ENCODE peak calls at places on chromosomes 5 and 9, in eight cellular contexts. One of them, this sample, is unnamed.
A peak's percentile ranks its signal among the peaks of the same experiment; 100 is the strongest.

GRCh38 chr5:39518516-39518915 is 93.7 kb upstream of the DAB2 start:
- DNase-seq in heart left ventricle: no peak
- DNase-seq in AG10803: peak; percentile 99
- DNase-seq in GM23338: peak; percentile 25
- DNase-seq in HCT116: no peak
- DNase-seq in left ventricle myocardium inferior: no peak
- DNase-seq in Panc1: no peak
- DNase-seq in MM.1S: no peak
- DNase-seq in this sample: peak; percentile 85

GRCh38 chr5:98723061-98723460 is 50.4 kb upstream of the RGMB start:
- DNase-seq in heart left ventricle: no peak
- DNase-seq in left ventricle myocardium inferior: no peak
- DNase-seq in GM23338: no peak
- DNase-seq in MM.1S: no peak
- DNase-seq in Panc1: no peak
- DNase-seq in HCT116: no peak
- DNase-seq in AG10803: no peak
- DNase-seq in this sample: no peak

GRCh38 chr9:21608200-21608599 is 126.1 kb upstream of the IFNE start:
- DNase-seq in left ventricle myocardium inferior: no peak
- DNase-seq in AG10803: no peak
- DNase-seq in Panc1: no peak
- DNase-seq in MM.1S: no peak
- DNase-seq in HCT116: no peak
- DNase-seq in heart left ventricle: no peak
- DNase-seq in GM23338: no peak
- DNase-seq in this sample: no peak

GRCh38 chr9:21709464-21710058 is 92.9 kb upstream of the MTAP start:
- DNase-seq in MM.1S: peak; percentile 38
- DNase-seq in Panc1: no peak
- DNase-seq in left ventricle myocardium inferior: no peak
- DNase-seq in AG10803: peak; percentile 55
- DNase-seq in GM23338: peak; percentile 89
- DNase-seq in heart left ventricle: no peak
- DNase-seq in HCT116: peak; percentile 80
- DNase-seq in this sample: peak; percentile 66

GRCh38 chr5:121182788-121183490 is 668.7 kb upstream of the FTMT start:
- DNase-seq in MM.1S: no peak
- DNase-seq in AG10803: no peak
- DNase-seq in heart left ventricle: no peak
- DNase-seq in Panc1: no peak
- DNase-seq in GM23338: no peak
- DNase-seq in left ventricle myocardium inferior: no peak
- DNase-seq in HCT116: no peak
- DNase-seq in this sample: no peak

GRCh38 chr5:14172149-14172795 is 29.1 kb downstream of the TRIO start:
- DNase-seq in HCT116: no peak
- DNase-seq in left ventricle myocardium inferior: no peak
- DNase-seq in MM.1S: no peak
- DNase-seq in heart left ventricle: no peak
- DNase-seq in AG10803: no peak
- DNase-seq in GM23338: no peak
- DNase-seq in Panc1: no peak
- DNase-seq in this sample: no peak

GRCh38 chr9:98989036-98990000 is 45.6 kb downstream of the COL15A1 start:
- DNase-seq in AG10803: peak; percentile 100
- DNase-seq in MM.1S: no peak
- DNase-seq in Panc1: no peak
- DNase-seq in heart left ventricle: no peak
- DNase-seq in left ventricle myocardium inferior: peak; percentile 79
- DNase-seq in HCT116: peak; percentile 40
- DNase-seq in GM23338: no peak
- DNase-seq in this sample: peak; percentile 100

GRCh38 chr5:143212261-143212660 is 191.2 kb downstream of the NR3C1 start:
- DNase-seq in GM23338: no peak
- DNase-seq in Panc1: no peak
- DNase-seq in HCT116: no peak
- DNase-seq in heart left ventricle: no peak
- DNase-seq in AG10803: no peak
- DNase-seq in MM.1S: no peak
- DNase-seq in left ventricle myocardium inferior: no peak
- DNase-seq in this sample: no peak

GRCh38 chr5:173454764-173455598 is 126.8 kb upstream of the STC2 start:
- DNase-seq in Panc1: peak; percentile 91
- DNase-seq in AG10803: peak; percentile 98
- DNase-seq in heart left ventricle: no peak
- DNase-seq in left ventricle myocardium inferior: peak; percentile 52
- DNase-seq in MM.1S: no peak
- DNase-seq in HCT116: peak; percentile 95
- DNase-seq in GM23338: no peak
- DNase-seq in this sample: peak; percentile 100

GRCh38 chr9:105066265-105066865 is 138.4 kb upstream of the ABCA1 start:
- DNase-seq in Panc1: no peak
- DNase-seq in left ventricle myocardium inferior: no peak
- DNase-seq in heart left ventricle: no peak
- DNase-seq in HCT116: no peak
- DNase-seq in GM23338: no peak
- DNase-seq in AG10803: peak; percentile 58
- DNase-seq in MM.1S: no peak
- DNase-seq in this sample: peak; percentile 33

GRCh38 chr5:128405159-128405558 is 132.9 kb downstream of the FBN2 start:
- DNase-seq in heart left ventricle: no peak
- DNase-seq in MM.1S: no peak
- DNase-seq in Panc1: no peak
- DNase-seq in left ventricle myocardium inferior: no peak
- DNase-seq in GM23338: no peak
- DNase-seq in HCT116: no peak
- DNase-seq in AG10803: no peak
- DNase-seq in this sample: no peak

GRCh38 chr9:114434878-114435311 is 47.1 kb upstream of the AKNA start:
- DNase-seq in AG10803: peak; percentile 31
- DNase-seq in heart left ventricle: no peak
- DNase-seq in HCT116: peak; percentile 35
- DNase-seq in Panc1: peak; percentile 18
- DNase-seq in left ventricle myocardium inferior: no peak
- DNase-seq in GM23338: peak; percentile 87
- DNase-seq in MM.1S: peak; percentile 17
- DNase-seq in this sample: peak; percentile 56

DNA sequence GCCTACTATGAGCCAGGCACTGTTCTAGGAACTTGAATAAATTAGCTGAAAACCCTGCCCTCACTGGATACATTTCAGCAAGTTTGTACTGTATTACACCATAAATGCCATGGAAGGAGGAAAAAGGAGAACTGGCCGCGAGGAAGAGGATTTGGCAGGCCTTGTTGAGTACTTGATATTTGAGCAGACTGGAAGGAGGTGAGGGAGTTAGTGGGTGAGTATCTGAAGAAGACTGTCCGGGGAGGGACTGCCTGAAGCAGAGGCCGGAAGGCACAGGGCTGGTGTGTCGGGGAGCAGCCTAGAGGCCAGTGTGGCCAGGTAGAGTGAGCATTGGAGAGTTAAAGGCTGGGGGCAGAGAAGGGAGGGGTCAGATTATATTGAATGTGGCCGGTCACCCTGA is 4.5 kb downstream of the SNX30 start:
- DNase-seq in AG10803: peak; percentile 48
- DNase-seq in Panc1: no peak
- DNase-seq in left ventricle myocardium inferior: no peak
- DNase-seq in GM23338: no peak
- DNase-seq in HCT116: no peak
- DNase-seq in MM.1S: no peak
- DNase-seq in heart left ventricle: no peak
- DNase-seq in this sample: peak; percentile 57
- H3K4me3 ChIP-seq in AG10803: no peak overlapping the region
- H3K4me3 ChIP-seq in Panc1: no peak overlapping the region
- H3K4me3 ChIP-seq in left ventricle myocardium inferior: no peak overlapping the region
- H3K4me3 ChIP-seq in GM23338: no peak overlapping the region
- H3K4me3 ChIP-seq in HCT116: peak overlapping the region; percentile 8
- H3K4me3 ChIP-seq in MM.1S: no peak overlapping the region
- H3K4me3 ChIP-seq in heart left ventricle: no peak overlapping the region
- H3K4me3 ChIP-seq in this sample: no peak overlapping the region

GRCh38 chr5:127396490-127397155 is 106.0 kb downstream of the MEGF10 start:
- DNase-seq in MM.1S: no peak
- DNase-seq in left ventricle myocardium inferior: no peak
- DNase-seq in heart left ventricle: no peak
- DNase-seq in AG10803: no peak
- DNase-seq in HCT116: no peak
- DNase-seq in Panc1: no peak
- DNase-seq in GM23338: peak; percentile 30
- DNase-seq in this sample: no peak
- TF ChIP-seq CTCF in MM.1S: no peak
- TF ChIP-seq CTCF in left ventricle myocardium inferior: peak; percentile 20
- TF ChIP-seq CTCF in heart left ventricle: no peak
- TF ChIP-seq CTCF in AG10803: no peak
- TF ChIP-seq CTCF in HCT116: no peak
- TF ChIP-seq CTCF in Panc1: peak; percentile 24
- TF ChIP-seq CTCF in GM23338: peak; percentile 58
- TF ChIP-seq CTCF in this sample: no peak

GRCh38 chr5:115843444-115844130 is 1.9 kb downstream of the AP3S1 start:
- DNase-seq in HCT116: no peak
- DNase-seq in AG10803: no peak
- DNase-seq in Panc1: no peak
- DNase-seq in MM.1S: no peak
- DNase-seq in heart left ventricle: no peak
- DNase-seq in left ventricle myocardium inferior: no peak
- DNase-seq in GM23338: no peak
- DNase-seq in this sample: no peak
- H3K4me3 ChIP-seq in HCT116: peak overlapping the region; percentile 87
- H3K4me3 ChIP-seq in AG10803: peak overlapping the region; percentile 77
- H3K4me3 ChIP-seq in Panc1: peak overlapping the region; percentile 98
- H3K4me3 ChIP-seq in MM.1S: no peak overlapping the region
- H3K4me3 ChIP-seq in heart left ventricle: peak overlapping the region; percentile 84
- H3K4me3 ChIP-seq in left ventricle myocardium inferior: peak overlapping the region; percentile 89
- H3K4me3 ChIP-seq in GM23338: no peak overlapping the region
- H3K4me3 ChIP-seq in this sample: no peak overlapping the region

GRCh38 chr5:132787076-132787475 is 10.0 kb upstream of the SEPTIN8 start:
- DNase-seq in heart left ventricle: no peak
- DNase-seq in left ventricle myocardium inferior: no peak
- DNase-seq in MM.1S: no peak
- DNase-seq in HCT116: no peak
- DNase-seq in AG10803: peak; percentile 73
- DNase-seq in Panc1: no peak
- DNase-seq in GM23338: no peak
- DNase-seq in this sample: no peak

GRCh38 chr5:132788508-132788907 is 11.5 kb upstream of the SEPTIN8 start:
- DNase-seq in MM.1S: no peak
- DNase-seq in GM23338: no peak
- DNase-seq in Panc1: no peak
- DNase-seq in left ventricle myocardium inferior: no peak
- DNase-seq in HCT116: no peak
- DNase-seq in heart left ventricle: no peak
- DNase-seq in AG10803: no peak
- DNase-seq in this sample: no peak

GRCh38 chr5:132785864-132786263 is 8.8 kb upstream of the SEPTIN8 start:
- DNase-seq in HCT116: no peak
- DNase-seq in Panc1: no peak
- DNase-seq in GM23338: no peak
- DNase-seq in MM.1S: no peak
- DNase-seq in left ventricle myocardium inferior: no peak
- DNase-seq in heart left ventricle: no peak
- DNase-seq in AG10803: no peak
- DNase-seq in this sample: no peak

GRCh38 chr5:132782101-132782500 is 5.1 kb upstream of the SEPTIN8 start:
- DNase-seq in HCT116: no peak
- DNase-seq in heart left ventricle: no peak
- DNase-seq in GM23338: no peak
- DNase-seq in MM.1S: no peak
- DNase-seq in Panc1: no peak
- DNase-seq in AG10803: peak; percentile 48
- DNase-seq in left ventricle myocardium inferior: no peak
- DNase-seq in this sample: peak; percentile 42

GRCh38 chr5:132785355-132785754 is 8.3 kb upstream of the SEPTIN8 start:
- DNase-seq in Panc1: no peak
- DNase-seq in left ventricle myocardium inferior: no peak
- DNase-seq in GM23338: no peak
- DNase-seq in MM.1S: no peak
- DNase-seq in heart left ventricle: no peak
- DNase-seq in HCT116: no peak
- DNase-seq in AG10803: no peak
- DNase-seq in this sample: no peak
- TF ChIP-seq CTCF in Panc1: no peak
- TF ChIP-seq CTCF in left ventricle myocardium inferior: no peak
- TF ChIP-seq CTCF in GM23338: no peak
- TF ChIP-seq CTCF in MM.1S: no peak
- TF ChIP-seq CTCF in heart left ventricle: no peak
- TF ChIP-seq CTCF in HCT116: no peak
- TF ChIP-seq CTCF in AG10803: no peak
- TF ChIP-seq CTCF in this sample: peak; percentile 4

GRCh38 chr5:72108200-72109050 is 1.1 kb downstream of the MAP1B start:
- DNase-seq in MM.1S: peak; percentile 78
- DNase-seq in HCT116: no peak
- DNase-seq in heart left ventricle: peak; percentile 88
- DNase-seq in left ventricle myocardium inferior: peak; percentile 87
- DNase-seq in Panc1: no peak
- DNase-seq in GM23338: peak; percentile 94
- DNase-seq in AG10803: peak; percentile 60
- DNase-seq in this sample: peak; percentile 84

GRCh38 chr5:72109625-72110024 is 2.4 kb downstream of the MAP1B start:
- DNase-seq in left ventricle myocardium inferior: no peak
- DNase-seq in MM.1S: no peak
- DNase-seq in Panc1: no peak
- DNase-seq in heart left ventricle: no peak
- DNase-seq in HCT116: no peak
- DNase-seq in GM23338: peak; percentile 33
- DNase-seq in AG10803: no peak
- DNase-seq in this sample: peak; percentile 55

GRCh38 chr5:72107874-72108199 is 562 bp downstream of the MAP1B start:
- DNase-seq in heart left ventricle: no peak
- DNase-seq in left ventricle myocardium inferior: no peak
- DNase-seq in GM23338: peak; percentile 63
- DNase-seq in MM.1S: peak; percentile 81
- DNase-seq in Panc1: no peak
- DNase-seq in AG10803: no peak
- DNase-seq in HCT116: no peak
- DNase-seq in this sample: no peak

GRCh38 chr5:72110401-72111013 is 3.2 kb downstream of the MAP1B start:
- DNase-seq in Panc1: no peak
- DNase-seq in AG10803: peak; percentile 28
- DNase-seq in heart left ventricle: no peak
- DNase-seq in GM23338: peak; percentile 11
- DNase-seq in left ventricle myocardium inferior: no peak
- DNase-seq in HCT116: no peak
- DNase-seq in MM.1S: no peak
- DNase-seq in this sample: peak; percentile 48

GRCh38 chr5:72109051-72109411 is 1.8 kb downstream of the MAP1B start:
- DNase-seq in AG10803: no peak
- DNase-seq in Panc1: no peak
- DNase-seq in GM23338: no peak
- DNase-seq in left ventricle myocardium inferior: no peak
- DNase-seq in heart left ventricle: no peak
- DNase-seq in MM.1S: no peak
- DNase-seq in HCT116: no peak
- DNase-seq in this sample: no peak
- H3K4me3 ChIP-seq in AG10803: peak overlapping the region; percentile 96
- H3K4me3 ChIP-seq in Panc1: peak overlapping the region; percentile 93
- H3K4me3 ChIP-seq in GM23338: peak overlapping the region; percentile 90
- H3K4me3 ChIP-seq in left ventricle myocardium inferior: peak overlapping the region; percentile 92
- H3K4me3 ChIP-seq in heart left ventricle: peak overlapping the region; percentile 88
- H3K4me3 ChIP-seq in MM.1S: peak overlapping the region; percentile 83
- H3K4me3 ChIP-seq in HCT116: no peak overlapping the region
- H3K4me3 ChIP-seq in this sample: peak overlapping the region; percentile 93

This sample was measured in cardiac fibroblast.